ENCODE peak calls at places on chromosomes 13 and 19, in nine cellular contexts. M is AG10803, T is fibroblast of lung, E is cardiac fibroblast, O is IMR-90, K is psoas muscle, H is lower leg skin, B is ovary, A is heart left ventricle. L is an unnamed sample.

GRCh38 chr13:94987869-94988268 is 275.5 kb upstream of the SOX21 start:
- DNase-seq in T (no peak), K (no peak), M (no peak), B (no peak), A (no peak), E (no peak), O (no peak), H (no peak), L (no peak)

GRCh38 chr13:22001336-22001735 is 330.5 kb downstream of the FGF9 start:
- DNase-seq in B (no peak), K (no peak), H (no peak), O (no peak), M (no peak), E (no peak), T (no peak), A (no peak), L (no peak)

GRCh38 chr19:15840833-15841232 is 25.4 kb upstream of the OR10H1 start:
- DNase-seq in B (no peak), M (no peak), E (no peak), H (no peak), O (no peak), A (no peak), T (no peak), K (no peak), L (no peak)

GRCh38 chr13:112768795-112769411 is 79.1 kb downstream of the ATP11A start:
- DNase-seq in H (no peak), E (no peak), T (no peak), K (peak), A (peak), O (no peak), M (no peak), B (no peak), L (peak)

GRCh38 chr19:38132781-38133180 is 91.2 kb downstream of the DPF1 start:
- DNase-seq in B (no peak), H (no peak), O (no peak), E (no peak), K (no peak), A (no peak), M (no peak), T (no peak), L (no peak)

GRCh38 chr19:8610041-8610927 is at the start of gene ADAMTS10:
- DNase-seq in B (peak), O (peak), H (no peak), M (peak), E (peak), T (peak), A (peak), K (peak), L (no peak)

GRCh38 chr13:104017317-104017716 is 951.1 kb upstream of the SLC10A2 start:
- DNase-seq in A (no peak), B (no peak), M (no peak), T (no peak), O (no peak), E (no peak), H (no peak), K (no peak), L (no peak)

GRCh38 chr13:51800456-51800855 is 3.5 kb downstream of the DHRS12 start:
- DNase-seq in O (no peak), H (no peak), M (no peak), B (no peak), E (no peak), K (no peak), A (peak), T (no peak), L (no peak)

DNA sequence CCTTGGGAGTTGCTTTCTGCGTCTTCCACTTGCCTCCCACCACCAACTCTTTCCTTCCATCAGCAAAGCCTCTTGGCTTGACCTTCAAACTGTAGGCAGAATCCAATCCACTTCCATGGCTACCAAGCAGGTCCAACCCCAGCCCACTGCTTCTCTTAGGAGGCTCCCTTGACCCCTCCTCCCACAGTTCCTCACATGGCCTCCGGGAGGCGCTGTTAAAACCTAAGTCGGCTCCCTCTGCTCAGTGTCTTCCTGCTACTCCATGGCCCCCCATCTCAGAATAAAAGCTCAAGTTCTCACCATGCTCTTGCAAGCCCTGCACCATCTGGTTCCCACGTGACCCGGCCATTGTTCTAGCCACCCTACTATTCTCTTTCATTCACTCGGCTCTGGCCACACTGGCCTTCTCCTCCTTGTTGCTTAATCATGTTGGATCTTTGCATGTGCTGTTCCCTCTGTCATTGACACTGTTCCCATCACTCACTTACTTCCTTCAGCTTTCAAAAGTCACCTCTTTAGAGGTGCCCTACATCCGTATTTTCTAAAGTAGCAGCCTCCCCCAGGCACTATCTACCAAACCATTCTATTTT is 7.5 kb downstream of the IZUMO2 start:
- DNase-seq in E (no peak), K (no peak), A (no peak), T (no peak), O (no peak), H (no peak), B (no peak), M (no peak), L (no peak)
- TF ChIP-seq CTCF in E (no peak), K (no peak), A (no peak), T (no peak), O (no peak), H (no peak), B (no peak), M (no peak), L (no peak)

GRCh38 chr19:3269972-3270667 is 45.7 kb downstream of the CELF5 start:
- DNase-seq in H (no peak), E (no peak), A (no peak), T (no peak), O (no peak), B (no peak), K (no peak), M (no peak), L (no peak)
- TF ChIP-seq CTCF in H (no peak), E (no peak), A (no peak), T (no peak), O (no peak), B (no peak), K (no peak), M (no peak), L (no peak)

DNA sequence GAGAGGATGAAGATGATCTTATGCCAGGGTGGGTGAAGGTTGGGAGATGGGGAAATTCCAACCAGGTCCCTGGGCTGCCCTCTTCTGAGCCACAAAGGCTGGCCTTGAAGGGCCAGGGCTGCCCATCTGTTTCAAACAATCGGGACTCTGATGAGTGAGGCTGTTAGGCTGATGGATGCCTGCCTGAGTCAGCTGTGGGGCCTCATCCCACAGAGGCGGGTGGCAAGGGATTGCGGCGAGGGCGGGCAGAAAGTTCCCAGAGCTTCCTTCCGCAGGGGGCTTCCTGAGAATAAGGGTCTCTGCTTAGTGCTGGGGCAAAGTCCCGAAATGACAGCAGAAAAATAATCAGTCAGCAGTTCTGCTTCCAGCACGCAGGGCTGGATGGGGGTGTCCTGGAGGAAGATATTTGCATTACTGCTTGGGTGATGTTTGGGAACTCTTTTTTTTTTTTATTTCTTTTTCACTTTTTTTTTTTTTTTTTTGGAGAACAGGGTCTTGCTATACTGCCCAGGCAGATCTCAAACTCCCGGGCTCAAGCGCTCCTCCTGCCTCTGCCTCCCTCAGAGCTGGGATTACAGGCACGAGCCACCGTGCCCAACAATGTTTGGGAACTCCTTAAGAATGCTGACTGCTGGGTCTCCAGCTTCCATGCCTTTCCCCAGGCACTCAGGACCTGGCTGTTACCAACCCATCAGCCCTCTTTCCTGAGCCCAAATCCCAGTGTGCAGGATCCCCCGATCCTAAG is 14.1 kb downstream of the SH3GL1 start:
- DNase-seq in K (peak), T (no peak), O (peak), M (peak), B (no peak), A (no peak), E (no peak), H (no peak), L (no peak)
- TF ChIP-seq CTCF in K (no peak), T (peak), O (peak), M (peak), B (no peak), A (no peak), E (peak), H (no peak), L (no peak)

GRCh38 chr19:23263870-23264590 is 13.8 kb upstream of the ZNF724 start:
- DNase-seq in M (peak), E (no peak), O (no peak), T (no peak), K (no peak), B (no peak), A (no peak), H (no peak), L (peak)
- TF ChIP-seq CTCF in M (no peak), E (no peak), O (no peak), T (no peak), K (no peak), B (no peak), A (no peak), H (no peak), L (no peak)

GRCh38 chr19:2665103-2665502 is 37.4 kb downstream of the GNG7 start:
- DNase-seq in O (no peak), K (no peak), T (no peak), B (no peak), A (peak), E (no peak), H (no peak), M (no peak), L (no peak)

GRCh38 chr19:2661615-2662014 is 40.9 kb downstream of the GNG7 start:
- DNase-seq in T (no peak), M (no peak), O (no peak), B (no peak), A (no peak), E (no peak), H (no peak), K (no peak), L (no peak)

GRCh38 chr19:2666344-2666994 is 36.0 kb downstream of the GNG7 start:
- DNase-seq in A (no peak), K (no peak), O (no peak), H (no peak), B (no peak), E (no peak), T (no peak), M (no peak), L (no peak)

GRCh38 chr19:2659856-2660432 is 42.5 kb downstream of the GNG7 start:
- DNase-seq in H (no peak), K (no peak), E (no peak), A (no peak), B (no peak), O (no peak), M (no peak), T (no peak), L (no peak)

DNA sequence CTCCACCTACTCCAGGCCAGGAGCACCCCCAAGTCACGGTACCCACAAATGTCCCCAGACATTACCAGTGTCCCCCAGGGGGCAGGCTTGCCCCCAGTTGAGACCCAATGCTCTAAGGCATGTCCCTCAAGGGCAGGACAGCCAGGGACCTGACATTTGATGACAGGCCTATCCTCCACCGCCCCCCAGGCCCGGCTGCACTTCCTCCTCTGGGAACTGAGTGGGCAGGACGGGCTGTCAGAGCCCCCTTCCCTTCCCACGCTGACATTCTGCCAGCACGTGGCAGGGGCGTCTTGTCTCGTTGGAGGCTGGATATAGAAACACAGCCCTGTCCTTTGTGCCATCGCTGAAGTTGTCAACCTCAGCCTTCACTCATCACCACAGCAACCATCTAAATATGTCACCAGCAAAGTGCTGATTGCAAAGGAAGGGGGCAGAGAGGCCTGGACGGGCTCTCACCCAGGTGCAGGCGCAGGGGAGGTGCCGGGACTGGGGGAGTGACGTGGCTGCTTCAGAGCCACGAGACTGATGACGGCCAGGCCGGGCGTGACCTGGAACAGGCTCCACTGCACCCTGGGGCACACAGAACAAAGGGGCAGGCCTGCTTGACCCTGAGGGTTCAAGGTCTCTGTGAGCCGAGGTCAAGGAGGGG is 38.4 kb downstream of the GNG7 start:
- DNase-seq in K (no peak), H (no peak), O (no peak), E (peak), B (no peak), M (no peak), A (peak), T (no peak), L (no peak)
- TF ChIP-seq CTCF in K (no peak), H (no peak), O (peak), E (no peak), B (no peak), M (no peak), A (peak), T (no peak), L (no peak)

GRCh38 chr19:48085077-48085476 is 25.5 kb downstream of the PLA2G4C start:
- DNase-seq in T (no peak), M (no peak), A (no peak), K (no peak), E (no peak), H (no peak), O (no peak), B (no peak), L (no peak)

GRCh38 chr19:48090281-48090802 is 20.3 kb downstream of the PLA2G4C start:
- DNase-seq in H (no peak), B (no peak), O (no peak), A (no peak), E (no peak), K (no peak), T (no peak), M (peak), L (no peak)

DNA sequence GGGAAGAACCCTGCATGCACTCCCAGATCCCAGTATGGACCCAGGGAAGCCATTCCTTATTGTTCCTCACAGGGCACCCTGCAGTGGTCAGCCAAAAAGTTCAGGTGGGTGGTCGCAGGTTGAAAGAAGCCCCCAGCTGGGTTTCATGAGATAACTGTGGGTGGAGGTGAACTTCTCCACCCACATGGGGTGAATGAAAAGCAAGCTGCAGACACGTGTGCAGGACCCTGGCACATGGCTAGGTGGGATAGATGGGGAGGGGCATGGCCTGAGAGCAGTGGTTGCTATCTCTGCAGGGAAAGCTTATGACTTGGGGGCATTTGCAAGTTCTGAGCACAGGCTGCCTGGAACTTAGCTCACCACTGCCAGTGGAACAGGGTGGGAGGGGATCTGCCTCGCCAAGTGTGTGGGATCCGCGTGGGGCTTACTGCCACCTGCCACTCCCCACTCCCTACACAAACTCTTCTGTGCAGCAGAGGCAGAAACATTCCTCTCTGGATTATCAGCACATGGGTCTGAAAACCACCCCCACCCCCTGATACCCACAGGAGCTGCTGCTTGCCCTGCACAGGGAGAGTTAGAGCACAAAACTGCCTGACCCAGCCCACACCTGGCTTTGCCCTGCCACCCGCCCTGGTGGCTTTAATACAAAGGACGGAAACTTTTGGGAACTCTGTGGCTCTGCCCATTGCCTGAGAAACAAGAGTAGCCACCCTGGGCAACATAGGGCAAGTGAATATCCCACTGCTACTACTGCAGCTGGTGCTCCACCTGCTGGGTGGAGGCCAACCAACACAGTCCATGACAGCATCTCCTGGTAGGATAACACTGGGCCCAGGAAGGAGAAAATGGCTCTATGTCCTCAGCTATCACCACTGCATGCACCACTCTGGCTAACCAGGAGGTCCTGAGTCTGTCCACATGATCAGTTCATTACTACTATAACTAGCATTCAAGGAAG is 24.4 kb downstream of the PLA2G4C start:
- DNase-seq in O (no peak), E (no peak), H (no peak), A (no peak), M (no peak), T (no peak), K (no peak), B (no peak), L (no peak)
- TF ChIP-seq CTCF in O (no peak), E (no peak), H (no peak), A (no peak), M (no peak), T (no peak), K (no peak), B (no peak), L (no peak)

L was measured in MCF 10A.